ENCODE peak calls at places on chromosomes 6 and 20, in six cellular contexts. H is stimulated activated CD4-positive, alpha-beta T cell treated with anti-CD3 and anti-CD28 coated beads, Interleukin-1b, Interleukin-23, amount 100 ng/mL, for 48 hours; B is GM04504; W is astrocyte; K is kidney tubule cell; A is NCI-H2029. X is an unnamed sample.

GRCh38 chr20:43603124-43603523 is 12.4 kb downstream of the IFT52 start:
- DNase-seq in K (peak), B (no peak), W (no peak), A (no peak), H (no peak), X (no peak)

GRCh38 chr6:72616406-72617015 is 5.4 kb upstream of the KCNQ5 start:
- DNase-seq in W (no peak), A (no peak), H (no peak), K (peak), B (no peak), X (no peak)

GRCh38 chr20:39850821-39851330 is 838.2 kb downstream of the MAFB start:
- DNase-seq in H (no peak), K (no peak), W (peak), B (no peak), A (no peak), X (no peak)

GRCh38 chr20:40286991-40287531 is 402.0 kb downstream of the MAFB start:
- DNase-seq in A (peak), K (no peak), B (no peak), H (no peak), W (no peak), X (no peak)

GRCh38 chr20:2751868-2752630 is 48.4 kb downstream of the CPXM1 start:
- DNase-seq in B (no peak), W (no peak), K (no peak), A (peak), H (peak), X (no peak)

GRCh38 chr6:111800821-111801220 is 72.4 kb downstream of the FYN start:
- DNase-seq in K (no peak), B (no peak), W (no peak), H (no peak), A (no peak), X (no peak)

GRCh38 chr6:111614833-111615582 is 9.3 kb upstream of the TRAF3IP2 start:
- DNase-seq in H (no peak), K (no peak), B (no peak), A (no peak), W (no peak), X (no peak)

GRCh38 chr20:62819494-62820174 is 2.8 kb downstream of the COL9A3 start:
- DNase-seq in K (peak), A (no peak), B (no peak), W (no peak), H (no peak), X (no peak)

GRCh38 chr6:158373209-158373608 is 60.9 kb downstream of the TULP4 start:
- DNase-seq in B (no peak), A (no peak), K (no peak), W (no peak), H (no peak), X (no peak)

GRCh38 chr6:30061766-30062458 is 847 bp downstream of the POLR1H start:
- DNase-seq in B (no peak), A (no peak), W (peak), K (peak), H (peak), X (no peak)

GRCh38 chr6:13696226-13696625 is 15.4 kb downstream of the RANBP9 start:
- DNase-seq in W (peak), A (no peak), B (peak), H (no peak), K (peak), X (no peak)

GRCh38 chr20:25248501-25249172 is 752 bp downstream of the PYGB start:
- DNase-seq in B (no peak), A (peak), W (no peak), H (no peak), K (peak), X (no peak)

GRCh38 chr6:37048851-37049734 is 43.6 kb downstream of the FGD2 start:
- DNase-seq in B (peak), H (peak), A (no peak), W (peak), K (peak), X (peak)

GRCh38 chr20:44637490-44638372 is 13.8 kb downstream of the ADA start:
- DNase-seq in H (no peak), B (no peak), W (no peak), K (no peak), A (no peak), X (no peak)

GRCh38 chr6:140537834-140538680 is 1163.6 kb upstream of the CITED2 start:
- DNase-seq in B (peak), A (no peak), K (peak), H (no peak), W (peak), X (peak)

GRCh38 chr20:37657924-37658800 is 35.7 kb upstream of the CTNNBL1 start:
- DNase-seq in W (no peak), H (no peak), A (no peak), B (no peak), K (no peak), X (no peak)

GRCh38 chr6:151136141-151136755 is 103.5 kb upstream of the AKAP12 start:
- DNase-seq in B (no peak), W (peak), A (no peak), H (no peak), K (peak), X (no peak)

GRCh38 chr6:113654396-113654795 is 202.7 kb upstream of the MARCKS start:
- DNase-seq in A (no peak), K (peak), W (peak), B (no peak), H (no peak), X (peak)

GRCh38 chr6:46989384-46989783 is 52.7 kb downstream of the ADGRF1 start:
- DNase-seq in H (no peak), W (no peak), A (no peak), B (no peak), K (no peak), X (no peak)

GRCh38 chr6:3946779-3947178 is 97.6 kb downstream of the FAM50B start:
- DNase-seq in A (no peak), H (no peak), K (no peak), B (no peak), W (no peak), X (no peak)

GRCh38 chr6:85484941-85485340 is 35.1 kb downstream of the NT5E start:
- DNase-seq in K (no peak), A (no peak), W (no peak), B (no peak), H (no peak), X (no peak)

X was measured in ascending aorta.